ENCODE peak calls at places on chromosomes 13 and 19, in four cellular contexts. Z is cardiac muscle cell, X is left ventricle myocardium inferior, T is dorsolateral prefrontal cortex. Q is an unnamed sample. For H3K27me3, the result is how much of the 10 kb centered on the place peaks cover.

GRCh38 chr13:59901191-59901590 is 262.5 kb downstream of the DIAPH3 start:
- DNase-seq in Z (no peak), X (no peak), T (no peak), Q (no peak)

GRCh38 chr13:51583469-51583874 is 790 bp upstream of the WDFY2 start:
- DNase-seq in Z (no peak), X (no peak), T (no peak), Q (no peak)

GRCh38 chr13:61728468-61728867 is 312.8 kb upstream of the PCDH20 start:
- DNase-seq in Z (peak), X (no peak), T (no peak), Q (no peak)

GRCh38 chr19:56110515-56111448 is 10.3 kb downstream of the ZNF787 start:
- DNase-seq in Z (peak), X (peak), T (no peak), Q (peak)

GRCh38 chr13:106455777-106456176 is 79.7 kb downstream of the EFNB2 start:
- DNase-seq in Z (no peak), X (no peak), T (no peak), Q (no peak)

GRCh38 chr19:29320611-29321010 is 107.7 kb upstream of the UQCRFS1 start:
- DNase-seq in Z (no peak), X (no peak), T (no peak), Q (no peak)

GRCh38 chr19:21328402-21328801 is 808 bp downstream of the ZNF708 start:
- DNase-seq in Z (peak), X (no peak), T (no peak), Q (peak)

GRCh38 chr13:31610270-31610998 is 128.9 kb upstream of the RXFP2 start:
- DNase-seq in Z (no peak), X (no peak), T (no peak), Q (no peak)

GRCh38 chr13:113657851-113658741 is at the start of gene ATP4B:
- DNase-seq in Z (no peak), X (peak), T (no peak), Q (no peak)

GRCh38 chr19:19120308-19121156 is 17.7 kb downstream of the TMEM161A start:
- DNase-seq in Z (peak), X (no peak), T (no peak), Q (peak)

GRCh38 chr13:39767791-39768564 is 112.5 kb downstream of the COG6 start:
- DNase-seq in Z (no peak), X (no peak), T (no peak), Q (no peak)

GRCh38 chr19:5964816-5965565 is 12.9 kb downstream of the RANBP3 start:
- DNase-seq in Z (no peak), X (no peak), T (no peak), Q (no peak)

DNA sequence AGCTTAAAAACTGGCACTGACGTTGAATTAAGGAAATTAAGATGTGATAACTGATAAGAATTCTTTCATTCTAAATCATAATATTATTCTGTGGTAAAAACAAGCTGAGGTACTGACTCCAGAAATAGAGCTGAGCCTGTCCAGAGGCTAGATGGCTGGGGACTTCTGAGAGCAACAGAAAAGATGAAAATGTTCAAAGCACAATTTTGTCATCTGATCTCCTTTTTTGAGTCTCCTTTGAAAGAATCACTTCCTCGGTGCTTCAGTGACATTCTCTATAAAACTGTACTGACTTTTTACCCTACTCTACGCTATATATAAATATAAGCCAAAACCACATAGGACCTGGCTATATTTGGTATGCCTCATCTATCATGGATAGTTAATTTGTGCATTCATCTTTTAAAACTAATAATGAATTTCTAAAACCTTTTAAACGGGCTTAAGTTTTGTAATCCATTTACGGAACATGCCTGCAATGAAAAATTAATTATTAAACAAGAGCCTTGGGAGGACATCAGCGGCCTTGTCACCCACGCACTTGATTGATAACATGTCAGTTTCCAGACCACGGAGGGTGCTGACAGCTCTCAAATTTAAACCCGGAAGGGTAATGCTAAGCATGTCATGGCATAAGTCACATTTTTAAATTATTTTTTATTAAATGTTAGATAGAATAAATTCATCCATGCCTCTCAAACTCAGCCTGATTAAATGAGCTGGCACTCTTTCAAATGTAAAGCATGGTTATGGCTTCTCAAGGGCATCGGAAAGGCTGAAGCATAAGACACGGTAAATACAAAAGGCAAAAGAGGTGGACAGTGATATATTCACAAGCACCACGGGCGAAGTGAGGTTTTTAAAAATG is 235.4 kb downstream of the PCDH9 start:
- DNase-seq in Z (no peak), X (no peak), T (no peak), Q (no peak)
- TF ChIP-seq CTCF in Z (no peak), X (no peak), T (no peak), Q (no peak)

DNA sequence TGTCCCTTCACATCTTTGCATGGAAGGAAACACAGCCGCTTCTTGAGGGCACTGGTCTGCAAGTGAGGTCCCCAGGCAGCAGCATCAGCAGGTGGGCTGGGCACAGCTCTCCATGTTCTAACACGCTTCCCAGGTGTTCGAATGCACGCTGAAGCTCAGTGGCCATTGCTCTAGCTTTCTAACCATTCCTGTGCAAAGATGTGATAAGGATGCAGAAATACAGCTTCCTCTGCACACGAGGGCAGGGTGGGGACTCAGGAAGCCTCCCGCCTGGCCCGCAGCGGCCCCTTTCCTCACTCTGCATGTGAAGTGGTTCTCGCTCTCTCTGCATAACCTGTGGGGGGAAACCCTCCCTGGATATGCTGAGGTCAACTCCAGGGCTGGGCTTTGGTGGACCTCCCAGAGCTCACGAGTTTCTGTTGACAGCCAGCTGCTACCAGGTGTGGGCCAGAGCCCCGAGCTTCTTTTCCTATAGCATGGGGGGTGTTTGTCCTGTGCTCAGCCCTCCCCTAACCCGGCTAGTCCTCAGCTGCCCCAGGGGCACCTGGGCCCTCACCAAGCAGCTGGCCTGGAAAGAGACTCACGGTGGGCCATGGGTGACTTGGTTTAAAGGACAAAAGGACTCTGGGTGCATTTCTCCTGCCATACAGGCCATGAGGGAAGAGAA is 168.2 kb downstream of the TEX29 start:
- DNase-seq in Z (no peak), X (no peak), T (no peak), Q (peak)
- H3K27me3 ChIP-seq in Z (under half), X (half or more), T (under half), Q (under half)

DNA sequence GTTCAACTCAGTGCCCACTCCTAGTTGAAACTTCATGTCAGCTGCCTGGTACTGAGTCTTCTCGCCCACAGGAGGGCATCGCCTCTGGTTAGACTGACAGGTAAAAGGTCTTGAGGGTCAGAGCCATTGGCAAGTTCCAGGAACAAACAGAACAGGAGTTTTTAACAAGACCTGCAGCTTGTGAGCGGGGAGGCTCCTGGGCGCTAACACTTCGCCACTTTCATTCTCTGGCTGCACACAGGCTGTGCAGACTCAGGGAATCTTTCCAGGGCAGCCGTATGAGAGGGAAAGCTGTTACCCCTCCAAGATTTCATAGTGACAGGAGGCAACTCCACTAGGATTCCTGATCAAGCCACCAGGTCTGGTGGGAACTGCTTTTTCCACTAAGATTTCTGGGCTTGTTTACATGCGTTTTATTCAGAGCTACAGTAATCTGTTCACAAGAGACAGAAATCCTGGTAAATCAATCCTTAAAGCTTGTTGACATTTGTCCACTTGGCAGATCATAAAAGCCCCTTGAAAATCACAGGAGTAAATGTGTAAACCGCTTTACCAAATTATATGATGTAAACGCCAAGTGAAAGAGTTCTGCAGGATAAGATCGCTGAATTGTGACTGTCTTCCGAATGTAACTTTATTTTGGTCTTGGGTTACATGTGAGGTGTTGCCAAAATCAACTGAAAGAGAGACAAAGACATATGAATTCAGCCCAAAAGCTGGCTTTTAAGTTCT is 190.6 kb downstream of the MZT1 start:
- DNase-seq in Z (peak), X (no peak), T (no peak), Q (no peak)
- H3K4me3 ChIP-seq in Z (no peak), X (peak), T (no peak), Q (no peak)

DNA sequence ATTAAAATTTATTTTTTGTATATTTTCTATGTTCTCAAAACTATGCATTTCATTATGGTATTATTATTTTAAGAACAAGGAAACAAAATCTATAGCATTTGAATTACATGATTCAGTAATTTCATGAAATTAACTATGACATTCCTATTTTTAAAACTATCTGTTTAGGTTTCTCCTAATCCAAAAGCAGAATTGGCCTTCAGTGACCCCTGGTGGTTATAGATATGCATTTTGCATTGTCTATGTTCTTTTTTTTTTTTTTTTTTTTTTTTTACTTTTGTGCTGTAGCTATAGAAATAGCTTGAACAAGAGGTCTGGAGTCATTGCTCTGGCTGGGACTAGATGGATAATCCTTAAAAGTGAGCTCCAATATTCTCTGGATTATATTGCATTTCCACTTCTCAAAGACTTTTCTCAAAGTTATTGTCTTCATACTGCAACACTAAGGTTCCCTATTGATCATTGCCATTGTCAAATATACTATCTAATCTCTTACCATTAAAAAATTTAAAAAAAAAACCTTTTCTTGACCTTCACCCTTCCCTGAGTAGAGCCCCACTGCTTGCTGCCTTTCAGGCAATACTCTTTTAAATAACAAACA is 15.9 kb upstream of the DNAJC3 start:
- DNase-seq in Z (peak), X (no peak), T (no peak), Q (no peak)
- TF ChIP-seq CTCF in Z (peak), X (peak), T (peak), Q (no peak)

DNA sequence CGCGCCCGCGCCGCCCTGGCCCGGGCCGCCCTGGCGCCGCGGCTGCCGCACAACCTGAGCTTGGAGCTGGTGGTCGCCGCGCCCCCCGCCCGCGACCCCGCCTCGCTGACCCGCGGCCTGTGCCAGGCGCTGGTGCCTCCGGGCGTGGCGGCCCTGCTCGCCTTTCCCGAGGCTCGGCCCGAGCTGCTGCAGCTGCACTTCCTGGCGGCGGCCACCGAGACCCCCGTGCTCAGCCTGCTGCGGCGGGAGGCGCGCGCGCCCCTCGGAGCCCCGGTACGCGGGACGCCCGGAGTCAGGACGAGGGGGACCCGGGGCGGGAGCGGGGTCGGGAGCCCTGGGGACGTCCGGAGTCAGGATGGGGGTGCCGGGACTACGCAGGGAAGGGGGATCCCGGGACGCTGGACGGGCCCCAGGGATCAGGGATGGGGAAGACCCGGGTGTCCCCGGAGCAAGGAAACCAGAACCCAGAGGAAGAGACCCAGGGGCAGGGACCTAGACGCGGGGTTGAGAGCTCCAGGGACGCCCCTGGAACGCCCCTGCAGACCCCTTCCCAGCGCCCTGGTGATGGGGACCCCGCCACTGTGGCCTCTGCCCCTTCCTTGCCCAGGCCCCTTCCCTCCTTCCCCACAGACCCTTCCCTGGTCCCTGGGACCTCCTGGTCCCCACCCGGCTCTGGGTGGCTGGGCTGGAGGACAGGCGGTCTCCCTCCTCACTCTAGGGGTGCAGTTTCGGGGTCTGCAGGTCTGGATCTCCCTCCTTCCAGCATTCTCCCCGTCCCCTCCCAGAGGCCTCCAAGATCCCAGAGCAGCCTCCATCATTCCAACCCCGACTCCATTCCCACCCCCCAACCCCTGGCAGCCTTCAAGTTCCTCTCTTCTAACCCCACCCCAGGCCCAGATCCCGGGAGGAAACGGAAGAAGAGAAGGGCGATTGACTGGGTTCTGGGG is 645 bp downstream of the GRIN3B start:
- DNase-seq in Z (no peak), X (no peak), T (no peak), Q (no peak)
- H3K27me3 ChIP-seq in Z (under half), X (half or more), T (half or more), Q (under half)

DNA sequence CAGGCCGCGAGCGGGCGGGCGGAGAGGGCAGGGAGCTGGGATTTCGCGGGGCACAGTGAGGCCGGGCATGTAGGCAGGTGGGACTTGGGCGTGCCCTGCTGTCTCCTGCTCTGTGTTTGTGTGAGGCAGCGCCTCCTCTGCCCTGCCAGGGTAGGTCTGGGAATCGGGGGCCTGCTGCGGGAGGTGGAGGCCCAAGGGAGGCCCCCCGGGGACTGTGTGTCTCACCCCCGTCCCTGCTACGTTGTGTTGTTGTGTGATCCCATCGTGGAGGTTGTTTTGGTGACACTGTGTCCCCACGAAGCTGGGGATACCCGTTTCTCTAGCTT is 957 bp downstream of the FXYD1 start:
- DNase-seq in Z (no peak), X (no peak), T (no peak), Q (no peak)
- H3K4me3 ChIP-seq in Z (peak), X (peak), T (peak), Q (peak)

DNA sequence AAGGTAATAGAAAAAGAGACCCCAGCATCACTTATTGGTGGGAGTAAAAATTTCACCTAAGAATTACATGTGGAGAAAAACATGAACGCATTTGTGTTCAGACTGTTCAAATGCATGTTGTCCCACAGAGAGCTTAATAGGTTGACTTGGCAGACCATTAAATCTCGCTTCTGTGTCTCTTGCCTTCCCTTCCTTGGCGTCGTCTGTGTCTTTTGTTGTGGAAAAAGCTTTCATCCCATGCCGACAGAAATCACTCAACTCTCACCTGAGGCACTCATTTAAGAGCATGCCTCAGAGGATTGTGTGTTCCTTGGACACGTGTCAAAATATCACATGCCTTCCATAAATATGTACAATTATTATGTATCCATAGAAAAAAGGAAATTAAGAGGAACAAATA is 24.4 kb upstream of the CACNA1A start:
- DNase-seq in Z (no peak), X (no peak), T (no peak), Q (no peak)
- TF ChIP-seq CTCF in Z (no peak), X (no peak), T (no peak), Q (no peak)

DNA sequence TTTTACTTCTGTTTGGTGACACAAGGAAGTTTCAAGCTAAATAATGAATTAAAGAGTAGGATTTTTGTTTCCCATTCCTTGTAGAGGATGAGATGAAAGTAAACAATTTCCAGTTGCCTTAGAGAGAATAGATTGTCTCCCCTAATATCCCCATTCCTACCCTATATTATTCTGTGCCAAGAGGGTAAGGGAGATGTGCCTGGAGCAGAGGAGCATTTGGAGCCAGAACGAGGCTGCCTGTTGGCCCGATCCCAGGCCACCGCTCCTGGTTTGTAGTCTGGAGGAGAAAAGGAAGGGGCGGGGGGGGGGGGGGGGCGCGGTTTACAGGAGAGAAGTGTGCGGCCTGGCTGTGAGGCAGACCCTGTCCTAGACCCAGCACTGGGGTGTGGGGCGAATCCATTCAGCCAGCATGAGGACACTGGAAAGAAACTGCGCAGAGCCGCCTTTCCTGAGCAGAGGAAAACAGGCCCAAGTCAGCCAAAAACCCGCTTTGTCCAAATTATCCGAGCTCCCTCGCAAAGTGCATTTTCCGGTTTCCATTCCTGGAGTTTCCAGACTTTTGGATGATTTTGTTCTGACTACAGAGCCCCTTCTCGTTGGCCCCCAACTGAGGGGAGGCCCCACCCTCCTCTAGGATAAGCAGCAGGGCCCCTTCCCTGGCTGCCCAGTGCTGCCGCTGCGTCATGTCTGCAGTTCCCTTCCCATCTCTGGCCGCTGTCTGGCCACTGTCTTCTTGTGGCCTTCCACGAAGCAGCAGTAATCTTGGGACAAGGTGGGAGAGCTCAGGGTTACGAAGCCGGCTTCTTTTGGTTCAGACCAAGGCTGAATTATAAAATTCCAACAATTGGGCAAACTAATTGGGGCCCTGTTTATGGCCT is 23.0 kb downstream of the NFIX start:
- DNase-seq in Z (no peak), X (peak), T (peak), Q (peak)
- H3K27me3 ChIP-seq in Z (half or more), X (under half), T (under half), Q (under half)